ENCODE peak calls at places on chromosomes 7 and 10, in eight cellular contexts. C is activated CD8-positive, alpha-beta memory T cell treated with anti-CD3 and anti-CD28 coated beads, Interleukin-2, amount 50 U/mL, for 4 hours; O is occipital lobe; N is uterus; K is AG04450; G is NCI-H1092; L is cerebellar cortex; F is A549. J is an unnamed sample.

GRCh38 chr7:98534493-98534892 is 82.6 kb upstream of the NPTX2 start:
- DNase-seq in C (no peak), O (no peak), N (no peak), K (no peak), G (no peak), L (no peak), F (no peak), J (no peak)

GRCh38 chr7:93055543-93056107 is 62.2 kb downstream of the SAMD9 start:
- DNase-seq in C (no peak), O (no peak), N (no peak), K (no peak), G (peak), L (peak), F (peak), J (no peak)

GRCh38 chr10:130743751-130744191 is 567.8 kb downstream of the TCERG1L start:
- DNase-seq in C (no peak), O (no peak), N (no peak), K (no peak), G (no peak), L (no peak), F (no peak), J (no peak)

GRCh38 chr7:45031829-45032228 is 31.8 kb downstream of the CCM2 start:
- DNase-seq in C (no peak), O (no peak), N (no peak), K (no peak), G (peak), L (no peak), F (no peak), J (no peak)

GRCh38 chr7:10662982-10663884 is 310.4 kb upstream of the PHF14 start:
- DNase-seq in C (no peak), O (no peak), N (no peak), K (no peak), G (no peak), L (peak), F (no peak), J (no peak)

GRCh38 chr7:108313086-108313485 is 143.2 kb downstream of the NRCAM start:
- DNase-seq in C (no peak), O (no peak), N (no peak), K (no peak), G (no peak), L (no peak), F (no peak), J (no peak)

GRCh38 chr7:119596651-119597050 is 676.3 kb upstream of the KCND2 start:
- DNase-seq in C (no peak), O (no peak), N (no peak), K (no peak), G (no peak), L (no peak), F (no peak), J (no peak)

GRCh38 chr10:91596821-91597396 is 36.0 kb downstream of the PPP1R3C start:
- DNase-seq in C (no peak), O (no peak), N (peak), K (no peak), G (no peak), L (no peak), F (peak), J (no peak)

GRCh38 chr7:158239290-158239981 is 348.2 kb downstream of the PTPRN2 start:
- DNase-seq in C (no peak), O (no peak), N (no peak), K (no peak), G (peak), L (peak), F (no peak), J (no peak)

GRCh38 chr10:131758062-131758941 is 142.5 kb upstream of the PPP2R2D start:
- DNase-seq in C (no peak), O (no peak), N (no peak), K (no peak), G (no peak), L (no peak), F (no peak), J (no peak)

GRCh38 chr7:134297489-134297888 is 19.2 kb downstream of the SLC35B4 start:
- DNase-seq in C (no peak), O (no peak), N (no peak), K (no peak), G (no peak), L (no peak), F (no peak), J (no peak)

GRCh38 chr10:44513592-44513991 is 128.7 kb upstream of the CXCL12 start:
- DNase-seq in C (no peak), O (no peak), N (peak), K (no peak), G (no peak), L (no peak), F (no peak), J (no peak)

GRCh38 chr7:151550601-151551286 is 31.0 kb upstream of the RHEB start:
- DNase-seq in C (no peak), O (no peak), N (peak), K (peak), G (no peak), L (no peak), F (peak), J (no peak)

GRCh38 chr10:70762441-70763177 is 22.6 kb downstream of the TBATA start:
- DNase-seq in C (no peak), O (no peak), N (no peak), K (no peak), G (no peak), L (no peak), F (no peak), J (peak)

GRCh38 chr10:119737827-119738226 is 12.0 kb downstream of the INPP5F start:
- DNase-seq in C (no peak), O (no peak), N (peak), K (peak), G (no peak), L (no peak), F (peak), J (no peak)

GRCh38 chr10:102633282-102633681 is 11.0 kb upstream of the TRIM8 start:
- DNase-seq in C (peak), O (no peak), N (no peak), K (no peak), G (no peak), L (no peak), F (no peak), J (no peak)

GRCh38 chr7:45086348-45087065 is 2.3 kb downstream of the NACAD start:
- DNase-seq in C (no peak), O (peak), N (no peak), K (no peak), G (no peak), L (peak), F (no peak), J (no peak)

GRCh38 chr7:78296036-78296435 is 497.5 kb downstream of the PHTF2 start:
- DNase-seq in C (no peak), O (no peak), N (no peak), K (no peak), G (no peak), L (no peak), F (no peak), J (no peak)

GRCh38 chr10:132387723-132388210 is 9.2 kb upstream of the PWWP2B start:
- DNase-seq in C (peak), O (no peak), N (peak), K (no peak), G (peak), L (no peak), F (peak), J (peak)

GRCh38 chr10:125343118-125343752 is 182.9 kb upstream of the CTBP2 start:
- DNase-seq in C (no peak), O (no peak), N (no peak), K (no peak), G (no peak), L (peak), F (peak), J (no peak)

GRCh38 chr7:31776616-31777015 is 89.6 kb downstream of the PPP1R17 start:
- DNase-seq in C (no peak), O (no peak), N (no peak), K (no peak), G (no peak), L (no peak), F (peak), J (no peak)

GRCh38 chr10:30818010-30818660 is 188.6 kb upstream of the LYZL2 start:
- DNase-seq in C (no peak), O (no peak), N (no peak), K (no peak), G (no peak), L (no peak), F (no peak), J (no peak)

GRCh38 chr7:129134356-129134972 is 10.0 kb upstream of the TSPAN33 start:
- DNase-seq in C (no peak), O (no peak), N (no peak), K (no peak), G (no peak), L (no peak), F (no peak), J (no peak)

GRCh38 chr10:53909791-53910190 is 891.2 kb downstream of the PCDH15 start:
- DNase-seq in C (no peak), O (no peak), N (no peak), K (no peak), G (no peak), L (no peak), F (no peak), J (no peak)

GRCh38 chr7:20064181-20064970 is 152.8 kb downstream of the MACC1 start:
- DNase-seq in C (no peak), O (no peak), N (no peak), K (no peak), G (no peak), L (no peak), F (no peak), J (no peak)

GRCh38 chr7:29359480-29360093 is 165.0 kb downstream of the CHN2 start:
- DNase-seq in C (no peak), O (no peak), N (no peak), K (no peak), G (no peak), L (no peak), F (no peak), J (no peak)

GRCh38 chr7:3436746-3437145 is 135.7 kb downstream of the SDK1 start:
- DNase-seq in C (no peak), O (no peak), N (no peak), K (peak), G (no peak), L (no peak), F (peak), J (no peak)

GRCh38 chr10:87767253-87767652 is 50.8 kb downstream of the ATAD1 start:
- DNase-seq in C (no peak), O (no peak), N (no peak), K (no peak), G (no peak), L (no peak), F (no peak), J (no peak)

GRCh38 chr10:59880976-59881510 is 25.3 kb downstream of the CCDC6 start:
- DNase-seq in C (peak), O (no peak), N (no peak), K (no peak), G (no peak), L (no peak), F (no peak), J (no peak)

GRCh38 chr7:85095357-85095756 is 91.5 kb downstream of the SEMA3D start:
- DNase-seq in C (no peak), O (no peak), N (no peak), K (no peak), G (no peak), L (no peak), F (no peak), J (no peak)

GRCh38 chr7:112895996-112896395 is 105.8 kb upstream of the TMEM168 start:
- DNase-seq in C (no peak), O (no peak), N (no peak), K (peak), G (no peak), L (no peak), F (no peak), J (no peak)

J was measured in Peyer's patch.